ENCODE peak calls at places on chromosome 19, in six cellular contexts. K is HCT116, B is SK-N-SH, N is ascending aorta, Y is thoracic aorta, V is adrenal gland. T is an unnamed sample.

GRCh38 chr19:55348317-55349034 is 6.0 kb downstream of the COX6B2 start:
- DNase-seq in K (no peak), B (no peak), N (no peak), Y (no peak), V (no peak), T (no peak)

GRCh38 chr19:45117167-45117594 is 24.2 kb downstream of the PPP1R37 start:
- DNase-seq in K (no peak), B (no peak), N (no peak), Y (no peak), V (no peak), T (no peak)

GRCh38 chr19:56980864-56981263 is 138.9 kb upstream of the USP29 start:
- DNase-seq in K (no peak), B (no peak), N (no peak), Y (no peak), V (peak; percentile 93), T (no peak)

GRCh38 chr19:5580116-5580515 is 12.4 kb upstream of the TINCR start:
- DNase-seq in K (no peak), B (no peak), N (no peak), Y (no peak), V (no peak), T (no peak)

GRCh38 chr19:18798384-18799352 is 7.6 kb upstream of the COMP start:
- DNase-seq in K (no peak), B (no peak), N (no peak), Y (no peak), V (no peak), T (no peak)

GRCh38 chr19:13154241-13154778 is 4.1 kb downstream of the IER2 start:
- DNase-seq in K (no peak), B (peak; percentile 57), N (peak; percentile 97), Y (peak; percentile 93), V (peak; percentile 97), T (no peak)

GRCh38 chr19:45716314-45717130 is 14.2 kb downstream of the FBXO46 start:
- DNase-seq in K (no peak), B (peak; percentile 57), N (no peak), Y (no peak), V (no peak), T (no peak)

GRCh38 chr19:7772752-7773291 is 9.8 kb downstream of the CLEC4M start:
- DNase-seq in K (no peak), B (no peak), N (no peak), Y (no peak), V (no peak), T (no peak)

GRCh38 chr19:5990289-5990797 is 12.4 kb upstream of the RANBP3 start:
- DNase-seq in K (no peak), B (no peak), N (no peak), Y (no peak), V (no peak), T (no peak)

GRCh38 chr19:8340341-8341096 is 2.5 kb downstream of the KANK3 start:
- DNase-seq in K (no peak), B (peak; percentile 65), N (no peak), Y (no peak), V (peak; percentile 91), T (no peak)

GRCh38 chr19:11410682-11411081 is 8.4 kb downstream of the RGL3 start:
- DNase-seq in K (no peak), B (no peak), N (no peak), Y (no peak), V (no peak), T (no peak)

GRCh38 chr19:42528354-42529247 is at the start of gene CEACAM1:
- DNase-seq in K (no peak), B (no peak), N (peak; percentile 60), Y (no peak), V (peak; percentile 71), T (no peak)

GRCh38 chr19:3073159-3073563 is 10.9 kb upstream of the TLE5 start:
- DNase-seq in K (peak; percentile 81), B (peak; percentile 75), N (no peak), Y (no peak), V (no peak), T (no peak)

GRCh38 chr19:58551577-58552471 is 3.1 kb downstream of the CHMP2A start:
- DNase-seq in K (no peak), B (no peak), N (peak; percentile 57), Y (no peak), V (peak; percentile 52), T (no peak)

GRCh38 chr19:46303702-46304397 is 7.0 kb downstream of the HIF3A start:
- DNase-seq in K (peak; percentile 92), B (peak; percentile 82), N (no peak), Y (no peak), V (peak; percentile 82), T (no peak)

GRCh38 chr19:44623080-44623479 is 9.7 kb downstream of the IGSF23 start:
- DNase-seq in K (no peak), B (no peak), N (no peak), Y (no peak), V (no peak), T (no peak)

GRCh38 chr19:6489278-6490061 is 7.9 kb upstream of the DENND1C start:
- DNase-seq in K (no peak), B (no peak), N (no peak), Y (no peak), V (no peak), T (no peak)

GRCh38 chr19:19110410-19111137 is 27.7 kb downstream of the TMEM161A start:
- DNase-seq in K (no peak), B (peak; percentile 89), N (no peak), Y (no peak), V (no peak), T (no peak)

GRCh38 chr19:51410950-51411748 is 6.3 kb downstream of the SIGLEC10 start:
- DNase-seq in K (no peak), B (no peak), N (no peak), Y (no peak), V (no peak), T (no peak)

DNA sequence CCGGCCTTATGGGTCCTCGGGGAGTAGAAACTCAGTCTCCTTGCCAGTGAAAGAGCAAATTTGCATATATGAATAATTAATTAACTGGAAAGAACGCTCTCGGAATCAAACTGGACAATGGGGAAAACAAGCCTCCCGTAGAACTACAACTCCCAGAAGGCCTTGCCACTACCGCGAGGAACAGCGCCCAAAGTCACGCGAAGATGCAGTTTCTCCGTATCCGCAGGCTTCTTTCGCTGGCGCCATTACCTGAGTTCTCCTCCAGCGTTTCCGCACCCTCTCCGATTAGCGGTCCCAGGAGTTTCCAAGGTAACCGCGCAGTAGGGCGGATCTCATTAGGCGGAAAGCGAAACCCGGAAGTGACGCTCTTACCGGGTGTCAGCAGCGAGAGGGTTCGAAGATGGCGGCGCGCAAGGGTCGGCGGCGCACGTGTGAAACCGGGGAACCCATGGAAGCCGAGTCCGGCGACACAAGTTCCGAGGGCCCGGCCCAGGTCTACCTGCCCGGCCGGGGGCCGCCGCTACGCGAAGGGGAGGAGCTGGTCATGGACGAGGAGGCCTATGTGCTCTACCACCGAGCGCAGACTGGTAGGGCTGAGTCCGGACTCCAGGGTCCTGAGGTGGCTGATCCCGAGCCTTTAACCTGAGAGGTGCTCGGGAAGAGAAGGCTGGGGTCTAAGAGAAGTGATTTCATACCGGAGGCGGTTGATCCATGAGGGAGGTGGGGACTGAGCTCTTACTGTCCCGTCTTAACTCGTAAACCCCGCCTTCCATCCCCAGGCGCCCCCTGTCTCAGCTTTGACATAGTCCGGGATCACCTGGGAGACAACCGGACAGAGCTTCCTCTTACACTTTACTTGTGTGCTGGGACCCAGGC is at the start of gene GRWD1:
- DNase-seq in K (peak; percentile 95), B (peak; percentile 93), N (peak; percentile 96), Y (peak; percentile 85), V (peak; percentile 97), T (peak; percentile 86)
- TF ChIP-seq CTCF in K (peak; percentile 7), B (peak; percentile 17), N (no peak), Y (no peak), V (no peak), T (no peak)

DNA sequence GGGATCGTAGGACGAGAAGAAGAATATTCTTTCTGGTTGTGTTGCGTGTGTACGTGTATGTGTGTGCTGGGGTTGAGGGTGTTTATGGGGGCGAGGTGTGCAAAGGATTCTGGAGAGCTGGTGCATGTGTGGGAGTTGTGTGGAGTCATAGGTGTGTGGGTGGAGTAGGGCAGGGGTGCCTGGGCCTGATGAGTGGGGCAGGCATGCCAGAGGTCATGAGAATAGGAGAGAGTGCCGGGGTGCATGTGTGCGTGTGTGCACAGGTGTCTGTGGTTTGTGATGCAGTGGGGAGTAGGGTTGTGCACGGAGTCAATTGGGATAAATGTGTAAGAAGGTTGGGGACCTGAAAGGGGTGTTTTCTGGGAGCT is 649 bp downstream of the TMEM91 start:
- DNase-seq in K (no peak), B (no peak), N (no peak), Y (no peak), V (no peak), T (no peak)
- H3K4me3 ChIP-seq in K (no peak overlapping the region), B (no peak overlapping the region), N (peak overlapping the region; percentile 69), Y (peak overlapping the region; percentile 88), V (peak overlapping the region; percentile 21), T (peak overlapping the region; percentile 47)

GRCh38 chr19:1340681-1341469 is 42.8 kb upstream of the NDUFS7 start:
- DNase-seq in K (no peak), B (no peak), N (no peak), Y (no peak), V (no peak), T (no peak)

DNA sequence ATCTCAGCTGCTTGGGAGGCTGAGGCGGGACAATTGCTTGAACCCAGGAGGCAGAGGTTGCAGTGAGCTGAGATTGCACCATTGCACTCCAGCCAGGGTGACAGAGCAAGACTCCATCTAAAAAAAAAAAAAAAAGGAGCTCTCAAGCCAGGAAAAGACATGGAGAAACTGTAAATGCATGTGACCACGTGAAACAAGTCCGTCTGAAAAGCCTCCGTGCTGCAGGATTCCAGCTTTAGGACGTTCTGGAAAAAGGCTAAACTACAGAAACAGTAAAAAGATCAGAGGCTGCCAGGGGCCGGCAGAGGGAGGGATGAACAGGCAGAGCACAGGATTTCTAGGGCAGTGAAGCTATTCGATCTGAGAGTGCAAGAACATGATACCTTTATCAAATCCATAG is 40.7 kb upstream of the NDUFS7 start:
- DNase-seq in K (no peak), B (no peak), N (no peak), Y (no peak), V (no peak), T (no peak)
- TF ChIP-seq CTCF in K (no peak), B (no peak), N (no peak), Y (no peak), V (no peak), T (no peak)

GRCh38 chr19:23771761-23772667 is 13.3 kb upstream of the ZNF681 start:
- DNase-seq in K (no peak), B (no peak), N (no peak), Y (no peak), V (no peak), T (no peak)
- H3K4me3 ChIP-seq in K (no peak overlapping the region), B (no peak overlapping the region), N (no peak overlapping the region), Y (no peak overlapping the region), V (no peak overlapping the region), T (no peak overlapping the region)

GRCh38 chr19:29887498-29887897 is 54.5 kb upstream of the URI1 start:
- DNase-seq in K (no peak), B (peak; percentile 38), N (peak; percentile 57), Y (no peak), V (no peak), T (no peak)
- TF ChIP-seq CTCF in K (no peak), B (no peak), N (no peak), Y (no peak), V (no peak), T (no peak)

T was measured in Panc1.